ENCODE peak calls at places on chromosomes 5 and 9, in ten cellular contexts. F, Y, K, Z, E, S, A, X, I and T are unnamed samples.

GRCh38 chr9:131636593-131636992 is 91.3 kb downstream of the PRRT1B start:
- DNase-seq in F (no peak), Y (no peak), K (no peak), Z (no peak), E (no peak), S (no peak), A (no peak), X (no peak), I (no peak), T (no peak)

GRCh38 chr5:73486119-73486899 is 11.9 kb upstream of the BTF3 start:
- DNase-seq in F (no peak), Y (no peak), K (no peak), Z (no peak), E (no peak), S (no peak), A (no peak), X (no peak), I (no peak), T (no peak)

GRCh38 chr5:83472508-83473343 is 1.2 kb downstream of the VCAN start:
- DNase-seq in F (peak), Y (no peak), K (peak), Z (peak), E (peak), S (no peak), A (peak), X (peak), I (peak), T (no peak)

GRCh38 chr5:38316544-38317224 is 58.3 kb downstream of the EGFLAM start:
- DNase-seq in F (no peak), Y (peak), K (peak), Z (no peak), E (no peak), S (no peak), A (no peak), X (peak), I (no peak), T (no peak)

GRCh38 chr5:67047180-67047579 is 149.4 kb downstream of the CD180 start:
- DNase-seq in F (no peak), Y (no peak), K (no peak), Z (no peak), E (no peak), S (no peak), A (peak), X (no peak), I (no peak), T (peak)

GRCh38 chr5:43363445-43364152 is 48.6 kb downstream of the CCL28 start:
- DNase-seq in F (no peak), Y (no peak), K (no peak), Z (no peak), E (no peak), S (no peak), A (no peak), X (no peak), I (no peak), T (no peak)

GRCh38 chr9:116286287-116286686 is 132.7 kb downstream of the PAPPA start:
- DNase-seq in F (no peak), Y (peak), K (no peak), Z (no peak), E (peak), S (no peak), A (no peak), X (no peak), I (no peak), T (no peak)

GRCh38 chr5:67163231-67163756 is 33.3 kb downstream of the CD180 start:
- DNase-seq in F (no peak), Y (no peak), K (no peak), Z (no peak), E (peak), S (no peak), A (no peak), X (no peak), I (no peak), T (no peak)

GRCh38 chr5:84080908-84081307 is 303.8 kb downstream of the EDIL3 start:
- DNase-seq in F (no peak), Y (no peak), K (no peak), Z (no peak), E (no peak), S (no peak), A (no peak), X (no peak), I (no peak), T (no peak)

GRCh38 chr5:102545175-102545574 is 46.4 kb upstream of the SLCO6A1 start:
- DNase-seq in F (no peak), Y (no peak), K (no peak), Z (no peak), E (peak), S (no peak), A (no peak), X (no peak), I (no peak), T (no peak)

GRCh38 chr5:176171171-176171760 is 67.0 kb upstream of the SIMC1 start:
- DNase-seq in F (no peak), Y (no peak), K (no peak), Z (no peak), E (no peak), S (no peak), A (no peak), X (no peak), I (no peak), T (no peak)

GRCh38 chr9:127505396-127506116 is 54.2 kb downstream of the LRSAM1 start:
- DNase-seq in F (peak), Y (no peak), K (peak), Z (peak), E (peak), S (peak), A (no peak), X (peak), I (no peak), T (no peak)

GRCh38 chr9:98810106-98810840 is 2.8 kb downstream of the GALNT12 start:
- DNase-seq in F (no peak), Y (peak), K (peak), Z (no peak), E (no peak), S (no peak), A (no peak), X (no peak), I (peak), T (no peak)

GRCh38 chr5:121841900-121842299 is 9.8 kb upstream of the FTMT start:
- DNase-seq in F (no peak), Y (no peak), K (peak), Z (no peak), E (no peak), S (no peak), A (no peak), X (no peak), I (no peak), T (no peak)

GRCh38 chr5:180142824-180143610 is 66.0 kb downstream of the RASGEF1C start:
- DNase-seq in F (no peak), Y (no peak), K (no peak), Z (no peak), E (no peak), S (no peak), A (no peak), X (no peak), I (no peak), T (no peak)

GRCh38 chr9:3920586-3921582 is 379.0 kb downstream of the GLIS3 start:
- DNase-seq in F (no peak), Y (no peak), K (no peak), Z (no peak), E (no peak), S (no peak), A (no peak), X (no peak), I (no peak), T (no peak)

GRCh38 chr5:57405984-57406383 is 76.6 kb downstream of the ACTBL2 start:
- DNase-seq in F (no peak), Y (peak), K (peak), Z (no peak), E (no peak), S (no peak), A (no peak), X (no peak), I (no peak), T (no peak)

GRCh38 chr9:4550777-4551476 is 60.7 kb downstream of the SLC1A1 start:
- DNase-seq in F (no peak), Y (peak), K (peak), Z (no peak), E (no peak), S (no peak), A (no peak), X (peak), I (no peak), T (no peak)

GRCh38 chr9:9942764-9943424 is 669.9 kb downstream of the PTPRD start:
- DNase-seq in F (peak), Y (peak), K (peak), Z (peak), E (peak), S (peak), A (peak), X (peak), I (peak), T (peak)

GRCh38 chr9:137176302-137177182 is 4.7 kb upstream of the TMEM210 start:
- DNase-seq in F (no peak), Y (peak), K (peak), Z (no peak), E (peak), S (no peak), A (peak), X (no peak), I (peak), T (peak)

GRCh38 chr9:101307041-101307440 is 77.8 kb downstream of the BAAT start:
- DNase-seq in F (no peak), Y (no peak), K (no peak), Z (no peak), E (no peak), S (no peak), A (peak), X (no peak), I (no peak), T (no peak)

GRCh38 chr5:15664961-15665360 is 165.0 kb downstream of the FBXL7 start:
- DNase-seq in F (no peak), Y (peak), K (peak), Z (no peak), E (no peak), S (no peak), A (no peak), X (peak), I (no peak), T (no peak)

GRCh38 chr5:38922199-38922598 is 76.4 kb downstream of the OSMR start:
- DNase-seq in F (peak), Y (peak), K (peak), Z (peak), E (peak), S (no peak), A (peak), X (peak), I (peak), T (peak)

GRCh38 chr9:99288830-99289229 is 66.7 kb downstream of the SEC61B start:
- DNase-seq in F (no peak), Y (no peak), K (no peak), Z (no peak), E (no peak), S (no peak), A (no peak), X (no peak), I (no peak), T (no peak)

GRCh38 chr5:17186271-17186670 is 31.2 kb upstream of the BASP1 start:
- DNase-seq in F (no peak), Y (no peak), K (no peak), Z (no peak), E (no peak), S (no peak), A (no peak), X (peak), I (no peak), T (no peak)

GRCh38 chr9:80158150-80158549 is 586.4 kb downstream of the TLE4 start:
- DNase-seq in F (no peak), Y (no peak), K (no peak), Z (no peak), E (no peak), S (no peak), A (no peak), X (no peak), I (no peak), T (no peak)

GRCh38 chr5:136070486-136071285 is 41.9 kb downstream of the TGFBI start:
- DNase-seq in F (no peak), Y (no peak), K (no peak), Z (no peak), E (no peak), S (no peak), A (no peak), X (no peak), I (no peak), T (no peak)

GRCh38 chr9:104927216-104927911 is 591 bp downstream of the ABCA1 start:
- DNase-seq in F (peak), Y (peak), K (peak), Z (peak), E (peak), S (peak), A (peak), X (peak), I (peak), T (peak)

DNA sequence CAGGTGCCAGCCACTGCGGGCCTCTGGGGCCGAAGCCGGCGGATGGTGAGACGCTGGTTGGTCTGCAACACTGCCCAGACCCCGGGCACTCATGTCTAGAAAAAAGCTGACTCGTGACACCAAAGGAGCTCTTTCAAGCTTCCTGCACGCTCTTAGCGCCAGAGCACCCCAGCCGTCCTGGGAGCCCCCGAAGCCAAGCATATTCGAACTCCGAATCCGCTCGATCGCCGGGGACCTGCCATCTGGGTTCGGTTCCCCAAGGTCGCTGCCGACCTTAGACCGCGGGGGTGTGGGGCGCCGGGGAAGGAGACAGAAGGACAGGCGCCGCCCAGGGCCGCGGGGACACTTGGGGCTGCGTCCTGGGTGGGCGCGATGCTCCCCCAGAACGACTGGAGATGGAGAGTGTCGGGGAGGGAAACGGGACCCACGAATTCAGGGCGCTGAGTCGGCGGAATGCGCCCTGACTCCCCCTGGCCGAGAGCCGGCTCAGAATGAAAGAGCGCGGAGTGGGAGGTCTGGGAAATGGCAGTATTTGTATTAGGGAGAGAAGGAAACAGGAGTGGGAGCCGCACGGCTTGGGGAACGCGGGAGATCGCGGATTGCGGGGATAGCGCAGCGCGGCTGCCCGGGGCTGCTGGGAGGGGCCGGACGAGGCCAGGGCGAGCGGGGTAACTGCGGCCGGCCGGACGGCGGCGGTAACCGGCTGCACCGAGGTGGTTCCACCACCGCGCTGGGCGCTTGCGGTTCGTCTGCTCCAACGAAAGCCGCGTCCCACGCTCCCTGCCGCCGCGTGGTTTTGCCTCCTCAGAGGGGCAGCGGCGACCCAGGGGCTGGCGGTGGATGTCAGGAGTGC is 20.1 kb upstream of the MARCHF6 start:
- DNase-seq in F (peak), Y (no peak), K (no peak), Z (peak), E (peak), S (no peak), A (peak), X (no peak), I (peak), T (peak)
- TF ChIP-seq CTCF in F (peak), Y (no peak), K (no peak), Z (no peak), E (no peak), S (no peak), A (peak), X (no peak), I (no peak), T (no peak)

GRCh38 chr5:1315018-1315708 is 20.3 kb upstream of the TERT start:
- DNase-seq in F (no peak), Y (no peak), K (no peak), Z (no peak), E (no peak), S (no peak), A (no peak), X (no peak), I (no peak), T (peak)

GRCh38 chr5:1311443-1312055 is 16.7 kb upstream of the TERT start:
- DNase-seq in F (no peak), Y (no peak), K (no peak), Z (no peak), E (no peak), S (no peak), A (no peak), X (no peak), I (no peak), T (no peak)

GRCh38 chr5:1312206-1312605 is 17.3 kb upstream of the TERT start:
- DNase-seq in F (no peak), Y (no peak), K (no peak), Z (peak), E (no peak), S (no peak), A (no peak), X (no peak), I (no peak), T (no peak)

GRCh38 chr5:1314564-1314982 is 19.7 kb upstream of the TERT start:
- DNase-seq in F (no peak), Y (no peak), K (no peak), Z (no peak), E (no peak), S (no peak), A (no peak), X (no peak), I (no peak), T (peak)

DNA sequence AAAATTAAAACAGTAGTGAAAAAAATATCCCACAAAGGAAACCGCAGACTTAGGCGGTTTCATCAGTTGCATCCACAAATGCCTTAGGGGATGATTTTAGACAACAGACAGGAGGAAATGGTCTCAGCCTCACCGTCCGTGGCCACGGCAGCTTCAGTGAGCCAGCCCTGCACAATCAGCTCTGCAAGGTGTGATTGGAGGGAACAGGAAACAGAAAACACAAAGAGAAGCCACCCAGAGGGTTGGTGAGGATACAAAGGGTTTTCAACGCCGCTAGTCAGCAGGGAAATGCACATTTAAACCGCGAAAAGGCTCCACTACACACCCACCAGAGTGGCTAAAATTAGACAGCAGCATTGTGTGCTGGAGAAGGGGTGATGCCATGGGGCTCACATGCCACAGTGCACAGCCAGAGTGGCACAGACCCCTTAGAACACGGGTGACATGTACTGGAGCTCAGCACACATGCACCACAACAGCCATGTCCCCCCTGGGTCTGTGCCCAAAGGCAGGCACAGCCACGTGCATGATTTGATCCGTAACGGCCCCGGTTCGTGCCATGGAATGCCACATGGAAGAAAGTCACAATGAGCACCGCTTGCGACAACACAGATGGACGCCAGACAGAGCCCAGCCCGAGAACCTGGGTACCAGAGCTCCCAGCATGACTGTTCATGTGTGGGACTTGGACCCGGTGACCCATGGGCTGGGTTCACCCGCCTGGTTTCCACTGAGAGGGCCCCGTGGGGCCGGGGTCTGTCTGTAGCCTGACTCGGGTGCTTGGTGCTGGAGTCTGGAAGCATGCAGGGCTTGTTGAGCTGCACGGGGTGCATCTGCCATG is 18.3 kb upstream of the TERT start:
- DNase-seq in F (no peak), Y (no peak), K (no peak), Z (peak), E (no peak), S (peak), A (no peak), X (no peak), I (no peak), T (peak)
- TF ChIP-seq CTCF in F (no peak), Y (no peak), K (no peak), Z (no peak), E (no peak), S (no peak), A (no peak), X (no peak), I (no peak), T (no peak)

DNA sequence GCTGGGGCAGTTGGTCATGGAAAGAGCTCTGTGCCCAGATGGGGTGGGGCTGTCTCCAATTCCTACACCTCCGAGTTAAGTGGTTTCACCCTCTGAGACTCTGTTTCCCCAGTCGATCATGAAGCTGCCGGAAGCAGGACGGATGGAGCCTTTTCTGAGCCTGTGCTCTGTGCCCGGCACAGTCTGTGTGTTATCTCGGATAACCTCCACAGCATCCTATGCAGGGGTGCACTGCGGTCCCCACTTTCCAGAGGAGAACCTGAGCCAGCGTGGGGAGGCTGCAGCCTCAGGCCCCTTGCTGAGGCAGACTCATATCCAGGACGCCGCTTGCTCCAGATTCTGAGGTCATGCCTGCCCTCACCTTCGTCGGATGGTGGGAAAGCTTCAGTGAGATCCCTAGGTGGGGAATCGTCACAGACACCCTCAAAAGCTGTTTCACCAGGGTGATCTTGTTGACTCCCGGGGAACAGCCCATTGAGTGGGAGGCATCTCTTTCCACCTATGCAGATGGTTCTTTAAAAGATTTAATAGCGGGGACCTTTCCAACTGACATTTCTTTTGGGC is 6.9 kb upstream of the COL5A1 start:
- DNase-seq in F (no peak), Y (no peak), K (no peak), Z (no peak), E (peak), S (no peak), A (peak), X (no peak), I (no peak), T (no peak)
- TF ChIP-seq CTCF in F (no peak), Y (no peak), K (no peak), Z (no peak), E (no peak), S (no peak), A (no peak), X (no peak), I (no peak), T (no peak)

DNA sequence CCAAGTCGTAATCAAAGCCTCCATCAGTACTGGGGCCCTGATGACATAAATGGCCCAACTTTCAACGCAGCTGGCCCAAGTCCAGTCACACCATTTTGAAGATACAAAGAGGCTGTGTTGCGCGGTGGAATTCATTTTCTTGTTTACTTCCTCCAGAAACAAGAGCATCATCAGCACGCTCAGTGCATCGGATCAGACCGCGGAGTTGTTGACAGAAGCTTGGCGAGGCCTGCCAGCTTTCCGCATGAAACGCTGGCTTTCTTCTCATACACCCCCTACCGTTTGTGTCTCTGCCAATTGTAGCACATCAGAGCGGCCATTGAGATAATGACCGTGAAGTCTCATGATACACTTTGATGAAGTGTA is 101.7 kb upstream of the SPATA31D4 start:
- DNase-seq in F (no peak), Y (no peak), K (peak), Z (no peak), E (no peak), S (no peak), A (no peak), X (no peak), I (no peak), T (no peak)
- TF ChIP-seq CTCF in F (no peak), Y (no peak), K (no peak), Z (no peak), E (no peak), S (no peak), A (no peak), X (no peak), I (no peak), T (no peak)

GRCh38 chr5:3417376-3417943 is 178.2 kb upstream of the IRX1 start:
- DNase-seq in F (no peak), Y (no peak), K (no peak), Z (no peak), E (peak), S (no peak), A (no peak), X (no peak), I (no peak), T (no peak)
- TF ChIP-seq CTCF in F (no peak), Y (no peak), K (no peak), Z (no peak), E (no peak), S (no peak), A (no peak), X (no peak), I (no peak), T (no peak)